ENCODE peak calls at places on chromosomes 2 and 18, in four cellular contexts. One of them, this sample, is unnamed.

GRCh38 chr18:31302991-31303390 is 15.0 kb upstream of the DSG1 start:
- DNase-seq in kidney tubule cell: peak
- DNase-seq in NCI-H187: no peak
- DNase-seq in posterior vena cava: no peak
- DNase-seq in this sample: no peak

GRCh38 chr2:26572589-26572988 is 68.6 kb downstream of the CIB4 start:
- DNase-seq in NCI-H187: no peak
- DNase-seq in posterior vena cava: peak
- DNase-seq in kidney tubule cell: no peak
- DNase-seq in this sample: no peak

GRCh38 chr2:154402138-154402714 is 296.3 kb upstream of the KCNJ3 start:
- DNase-seq in posterior vena cava: no peak
- DNase-seq in kidney tubule cell: peak
- DNase-seq in NCI-H187: no peak
- DNase-seq in this sample: no peak

GRCh38 chr2:177296047-177296446 is 31.5 kb upstream of the NFE2L2 start:
- DNase-seq in NCI-H187: no peak
- DNase-seq in posterior vena cava: no peak
- DNase-seq in kidney tubule cell: peak
- DNase-seq in this sample: no peak

GRCh38 chr2:232321817-232322559 is 56.6 kb upstream of the ALPP start:
- DNase-seq in kidney tubule cell: no peak
- DNase-seq in NCI-H187: no peak
- DNase-seq in posterior vena cava: peak
- DNase-seq in this sample: no peak

GRCh38 chr2:30741576-30741975 is 65.7 kb downstream of the CAPN13 start:
- DNase-seq in posterior vena cava: no peak
- DNase-seq in NCI-H187: no peak
- DNase-seq in kidney tubule cell: no peak
- DNase-seq in this sample: no peak

GRCh38 chr2:16250056-16250425 is 309.7 kb downstream of the MYCN start:
- DNase-seq in NCI-H187: no peak
- DNase-seq in posterior vena cava: no peak
- DNase-seq in kidney tubule cell: no peak
- DNase-seq in this sample: no peak

GRCh38 chr18:41593276-41593675 is 361.8 kb upstream of the PIK3C3 start:
- DNase-seq in NCI-H187: no peak
- DNase-seq in kidney tubule cell: no peak
- DNase-seq in posterior vena cava: no peak
- DNase-seq in this sample: no peak

GRCh38 chr2:11145350-11145749 is 9.9 kb upstream of the SLC66A3 start:
- DNase-seq in posterior vena cava: no peak
- DNase-seq in NCI-H187: no peak
- DNase-seq in kidney tubule cell: no peak
- DNase-seq in this sample: no peak

GRCh38 chr2:75041791-75042231 is 83.4 kb downstream of the POLE4 start:
- DNase-seq in kidney tubule cell: no peak
- DNase-seq in NCI-H187: no peak
- DNase-seq in posterior vena cava: no peak
- DNase-seq in this sample: no peak

GRCh38 chr2:96679843-96680242 is 37.3 kb downstream of the FER1L5 start:
- DNase-seq in kidney tubule cell: no peak
- DNase-seq in posterior vena cava: no peak
- DNase-seq in NCI-H187: no peak
- DNase-seq in this sample: no peak

GRCh38 chr18:69557246-69557781 is 156.6 kb downstream of the DOK6 start:
- DNase-seq in NCI-H187: no peak
- DNase-seq in kidney tubule cell: no peak
- DNase-seq in posterior vena cava: no peak
- DNase-seq in this sample: no peak

GRCh38 chr2:6524678-6525367 is 340.9 kb downstream of the CMPK2 start:
- DNase-seq in posterior vena cava: no peak
- DNase-seq in NCI-H187: no peak
- DNase-seq in kidney tubule cell: peak
- DNase-seq in this sample: no peak

GRCh38 chr2:197113221-197113831 is 186.8 kb upstream of the PGAP1 start:
- DNase-seq in NCI-H187: no peak
- DNase-seq in posterior vena cava: no peak
- DNase-seq in kidney tubule cell: peak
- DNase-seq in this sample: no peak

GRCh38 chr2:15943378-15943851 is 3.1 kb downstream of the MYCN start:
- DNase-seq in NCI-H187: peak
- DNase-seq in posterior vena cava: no peak
- DNase-seq in kidney tubule cell: peak
- DNase-seq in this sample: no peak

GRCh38 chr2:127176371-127177311 is 43.5 kb downstream of the CYP27C1 start:
- DNase-seq in NCI-H187: no peak
- DNase-seq in posterior vena cava: peak
- DNase-seq in kidney tubule cell: peak
- DNase-seq in this sample: no peak

GRCh38 chr18:80159713-80160636 is 50.9 kb downstream of the ADNP2 start:
- DNase-seq in posterior vena cava: peak
- DNase-seq in kidney tubule cell: peak
- DNase-seq in NCI-H187: no peak
- DNase-seq in this sample: no peak

GRCh38 chr2:46601328-46601963 is 122.1 kb downstream of the TMEM247 start:
- DNase-seq in NCI-H187: no peak
- DNase-seq in posterior vena cava: no peak
- DNase-seq in kidney tubule cell: no peak
- DNase-seq in this sample: no peak

GRCh38 chr2:194103941-194104655 is 1552.9 kb upstream of the SLC39A10 start:
- DNase-seq in NCI-H187: no peak
- DNase-seq in posterior vena cava: no peak
- DNase-seq in kidney tubule cell: no peak
- DNase-seq in this sample: no peak